ENCODE peak calls at places on chromosomes 1 and 21, in seven cellular contexts. A is cardiac muscle cell, H is left lung, K is SK-N-SH, D is Caco-2, X is kidney, O is HFF-Myc. L is an unnamed sample.

GRCh38 chr1:121569407-121569806 is 384.6 kb downstream of the SRGAP2C start:
- DNase-seq in X (no peak), H (no peak), K (no peak), O (no peak), D (no peak), A (no peak), L (no peak)

GRCh38 chr21:20308586-20308985 is 689.6 kb upstream of the NCAM2 start:
- DNase-seq in K (no peak), O (no peak), X (no peak), D (no peak), H (no peak), A (no peak), L (no peak)

GRCh38 chr1:102834688-102835320 is 273.5 kb downstream of the COL11A1 start:
- DNase-seq in H (no peak), D (peak), X (no peak), O (no peak), A (no peak), K (no peak), L (no peak)

GRCh38 chr21:45074818-45075605 is 632 bp downstream of the ADARB1 start:
- DNase-seq in O (no peak), A (peak), K (peak), H (peak), X (peak), D (peak), L (no peak)

GRCh38 chr1:237769916-237770315 is 120.8 kb downstream of the ZP4 start:
- DNase-seq in H (no peak), D (no peak), O (no peak), K (no peak), X (no peak), A (no peak), L (no peak)

GRCh38 chr1:2110738-2111673 is 60.8 kb downstream of the PRKCZ start:
- DNase-seq in K (no peak), D (no peak), O (no peak), A (no peak), H (peak), X (peak), L (no peak)

GRCh38 chr21:44850905-44851657 is 22.4 kb downstream of the PTTG1IP start:
- DNase-seq in H (peak), A (no peak), K (no peak), X (peak), D (no peak), O (no peak), L (no peak)

GRCh38 chr1:35554261-35555211 is 2.7 kb downstream of the KIAA0319L start:
- DNase-seq in A (no peak), H (no peak), X (no peak), D (no peak), O (no peak), K (no peak), L (no peak)

GRCh38 chr1:239997515-239998311 is 94.0 kb upstream of the FMN2 start:
- DNase-seq in X (peak), K (peak), A (peak), H (peak), D (no peak), O (no peak), L (peak)

GRCh38 chr1:71656902-71657301 is 576.1 kb upstream of the ZRANB2 start:
- DNase-seq in X (no peak), O (no peak), A (no peak), H (no peak), K (no peak), D (no peak), L (no peak)

GRCh38 chr1:208042041-208042615 is 131.2 kb upstream of the CD34 start:
- DNase-seq in H (no peak), K (no peak), X (no peak), D (no peak), A (no peak), O (no peak), L (no peak)

GRCh38 chr1:15424146-15424667 is 14.0 kb upstream of the CTRC start:
- DNase-seq in A (no peak), O (no peak), K (no peak), X (peak), H (no peak), D (peak), L (no peak)

GRCh38 chr1:232904566-232904965 is 45.8 kb upstream of the NTPCR start:
- DNase-seq in H (no peak), K (no peak), X (no peak), D (no peak), O (no peak), A (no peak), L (peak)

GRCh38 chr1:38028671-38029070 is 16.1 kb downstream of the UTP11 start:
- DNase-seq in H (no peak), K (peak), D (no peak), A (no peak), O (no peak), X (no peak), L (no peak)

GRCh38 chr1:111855260-111855659 is 99.6 kb downstream of the DDX20 start:
- DNase-seq in H (no peak), O (no peak), K (no peak), X (no peak), A (no peak), D (no peak), L (no peak)

GRCh38 chr1:61077676-61078521 is 4.5 kb upstream of the NFIA start:
- DNase-seq in K (peak), D (peak), H (no peak), O (peak), A (peak), X (peak), L (peak)
- TF ChIP-seq CTCF in K (no peak), D (no peak), H (no peak), O (no peak), A (no peak), X (no peak), L (no peak)

GRCh38 chr1:150551049-150551783 is 2.0 kb downstream of the ADAMTSL4 start:
- DNase-seq in H (no peak), A (no peak), O (no peak), X (no peak), K (no peak), D (no peak), L (no peak)

GRCh38 chr1:150548324-150548631 is 930 bp upstream of the ADAMTSL4 start:
- DNase-seq in A (no peak), H (no peak), K (no peak), X (no peak), O (no peak), D (no peak), L (no peak)

GRCh38 chr1:150550222-150551048 is 1.2 kb downstream of the ADAMTSL4 start:
- DNase-seq in O (no peak), H (no peak), A (no peak), X (no peak), D (peak), K (no peak), L (no peak)

GRCh38 chr1:150549496-150550221 is 451 bp downstream of the ADAMTSL4 start:
- DNase-seq in D (peak), H (peak), K (no peak), X (peak), A (peak), O (no peak), L (no peak)

GRCh38 chr1:150548632-150549495 is at the start of gene ADAMTSL4:
- DNase-seq in A (peak), X (peak), O (no peak), H (peak), D (peak), K (peak), L (peak)
- TF ChIP-seq CTCF in A (peak), X (peak), O (no peak), H (peak), D (peak), K (peak), L (no peak)

DNA sequence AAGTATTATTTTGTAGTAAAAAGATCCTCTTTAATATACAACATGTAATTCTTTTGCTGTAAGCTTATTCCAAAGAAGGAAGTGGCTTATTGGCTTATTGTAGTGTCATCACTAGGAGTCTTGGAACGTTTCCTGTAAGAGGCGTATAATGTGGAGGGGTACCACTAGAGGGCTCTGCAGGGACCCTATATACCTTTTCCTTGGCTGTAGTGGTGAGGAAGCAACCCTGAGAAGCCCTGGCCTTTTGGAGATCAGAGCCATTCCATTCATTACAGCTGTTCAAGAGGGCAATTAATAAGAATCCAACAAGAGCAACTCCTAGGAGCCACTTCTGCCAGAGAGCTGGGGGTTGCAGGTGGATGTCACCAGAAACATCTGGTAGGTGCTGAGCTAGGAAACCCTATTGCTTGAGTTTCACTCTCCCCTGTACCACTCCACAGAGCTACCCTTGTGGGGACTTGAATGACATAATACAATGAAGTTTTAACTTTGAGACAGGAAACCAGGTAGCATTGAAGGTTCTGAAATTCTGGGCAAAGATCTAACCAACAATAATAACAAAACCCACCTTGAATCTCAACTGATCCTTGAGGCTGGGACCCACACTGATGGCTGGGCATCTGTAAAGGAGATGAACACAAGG is 160.4 kb upstream of the COA6 start:
- DNase-seq in O (peak), K (peak), A (peak), D (peak), X (no peak), H (no peak), L (no peak)
- TF ChIP-seq CTCF in O (peak), K (peak), A (peak), D (peak), X (peak), H (peak), L (no peak)

DNA sequence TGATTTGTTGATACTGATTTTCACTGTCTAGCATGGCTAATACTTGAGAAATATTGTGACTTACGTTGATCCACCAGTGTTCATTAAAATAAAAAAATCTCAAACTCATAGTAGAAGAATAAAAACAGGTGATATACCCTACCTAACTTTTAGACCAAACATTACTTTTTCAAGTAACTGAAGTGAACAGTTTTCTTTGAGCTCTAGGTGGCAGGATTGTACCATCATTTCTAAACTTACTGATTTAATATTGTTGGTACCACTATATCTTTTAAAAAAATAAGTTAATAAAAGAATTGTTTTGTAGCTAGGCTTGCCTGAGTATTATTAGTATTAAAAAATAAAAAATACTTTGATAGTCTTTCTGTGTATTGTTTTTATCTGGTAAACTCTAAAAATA is 21.5 kb downstream of the CDC73 start:
- DNase-seq in H (no peak), A (peak), X (no peak), D (no peak), O (no peak), K (no peak), L (no peak)
- TF ChIP-seq CTCF in H (peak), A (peak), X (peak), D (peak), O (no peak), K (peak), L (no peak)

GRCh38 chr1:95282496-95282850 is 48.5 kb downstream of the RWDD3 start:
- DNase-seq in K (no peak), X (no peak), H (no peak), A (no peak), O (no peak), D (no peak), L (no peak)

GRCh38 chr1:95284420-95284819 is 50.4 kb downstream of the RWDD3 start:
- DNase-seq in H (no peak), O (no peak), X (no peak), A (no peak), K (no peak), D (no peak), L (no peak)

GRCh38 chr1:95286479-95286878 is 52.5 kb downstream of the RWDD3 start:
- DNase-seq in O (no peak), H (peak), D (no peak), K (no peak), X (no peak), A (no peak), L (no peak)

GRCh38 chr1:95287825-95288224 is 53.8 kb downstream of the RWDD3 start:
- DNase-seq in X (no peak), H (no peak), K (no peak), A (no peak), O (no peak), D (no peak), L (no peak)

DNA sequence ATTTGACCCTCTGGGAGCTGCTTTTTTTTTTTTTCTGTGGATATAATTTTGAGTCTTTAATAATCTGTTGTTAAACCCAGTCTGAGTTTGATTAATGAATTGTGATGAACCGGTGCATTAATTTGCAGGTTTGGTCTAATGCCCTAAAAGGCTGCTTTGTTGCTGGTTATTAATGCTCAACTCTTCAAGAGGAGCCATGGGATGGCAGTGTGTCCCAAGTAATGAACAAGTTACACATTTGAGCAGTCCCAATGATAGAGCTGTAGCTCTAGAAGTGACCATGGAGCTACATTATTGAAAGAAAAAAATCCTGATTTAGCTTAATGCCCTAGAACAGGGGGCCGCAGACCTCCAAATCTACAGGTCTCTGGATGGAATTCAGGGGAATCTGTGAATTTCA is 53.1 kb downstream of the RWDD3 start:
- DNase-seq in D (no peak), A (peak), K (peak), X (no peak), H (no peak), O (no peak), L (no peak)
- TF ChIP-seq CTCF in D (no peak), A (no peak), K (no peak), X (peak), H (no peak), O (no peak), L (no peak)

GRCh38 chr1:228486596-228487335 is 416 bp upstream of the RNF187 start:
- DNase-seq in X (peak), K (peak), D (peak), A (peak), H (peak), O (peak), L (peak)
- TF ChIP-seq CTCF in X (peak), K (no peak), D (no peak), A (no peak), H (no peak), O (no peak), L (no peak)

DNA sequence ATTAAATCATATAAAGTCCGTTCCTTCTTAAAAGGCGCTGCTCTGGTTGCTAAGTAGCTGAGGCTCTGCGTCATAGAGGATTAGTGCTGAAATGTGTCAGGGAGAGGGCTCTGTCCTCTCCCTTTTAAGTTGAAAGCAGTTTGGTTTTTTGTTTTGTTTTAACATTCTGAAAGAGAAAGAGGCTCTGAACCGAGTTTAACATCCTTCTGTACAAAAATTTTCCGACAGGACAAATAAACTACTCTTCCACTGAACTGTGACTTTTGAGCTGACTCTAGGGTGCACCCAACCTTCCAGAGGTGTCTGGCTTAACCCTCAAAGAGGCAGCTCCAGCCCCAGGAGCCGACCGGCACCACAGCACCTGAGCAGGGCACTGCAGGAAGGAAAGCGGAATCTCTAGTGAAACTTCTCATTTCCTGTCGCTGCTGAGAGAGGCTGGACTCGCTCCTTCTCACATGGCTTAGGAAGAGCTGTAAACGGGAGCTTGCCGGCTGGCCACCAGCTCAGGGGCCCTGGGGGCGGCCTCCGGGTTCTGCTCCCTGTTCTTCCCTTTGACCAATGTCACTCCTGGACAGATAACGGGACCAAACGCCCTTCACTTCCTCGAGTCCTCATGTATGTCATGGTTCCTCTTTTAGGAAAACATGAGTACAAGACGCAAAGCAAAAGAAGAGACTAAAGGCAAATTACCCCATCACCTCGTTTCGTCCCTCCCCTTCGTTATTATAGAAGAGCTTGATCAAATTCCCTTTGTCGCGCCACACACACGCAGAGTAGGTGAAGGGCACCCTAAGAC is 1.2 kb downstream of the VAV3 start:
- DNase-seq in O (no peak), A (peak), K (peak), X (peak), H (peak), D (peak), L (no peak)
- TF ChIP-seq CTCF in O (no peak), A (no peak), K (no peak), X (no peak), H (no peak), D (no peak), L (no peak)

GRCh38 chr1:206590025-206590834 is 22.0 kb downstream of the EIF2D start:
- DNase-seq in K (no peak), X (no peak), O (no peak), H (no peak), D (no peak), A (no peak), L (no peak)
- TF ChIP-seq CTCF in K (peak), X (no peak), O (peak), H (peak), D (no peak), A (peak), L (no peak)